ENCODE peak calls at places on chromosomes 13 and 19, in nine cellular contexts. Q, P, M, T, O, C, V, K and F are unnamed samples.

GRCh38 chr13:30409911-30410704 is 12.2 kb upstream of the UBE2L5 start:
- DNase-seq in Q (no peak), P (no peak), T (peak; percentile 41), C (no peak), K (no peak), O (peak; percentile 94), V (no peak), M (no peak), F (peak; percentile 21)

GRCh38 chr19:16343156-16343555 is 18.5 kb downstream of the KLF2 start:
- DNase-seq in P (no peak), M (no peak), C (no peak), Q (no peak), T (no peak), V (no peak), K (no peak), O (no peak), F (no peak)

GRCh38 chr19:45676851-45677263 is 8.8 kb downstream of the GIPR start:
- DNase-seq in K (no peak), Q (no peak), M (peak; percentile 44), P (no peak), T (peak; percentile 49), C (no peak), O (no peak), V (peak; percentile 87), F (no peak)

GRCh38 chr19:15331419-15332310 is 674 bp downstream of the BRD4 start:
- DNase-seq in M (peak; percentile 71), C (no peak), K (peak; percentile 52), T (peak; percentile 84), O (peak; percentile 80), P (peak; percentile 88), V (peak; percentile 55), Q (peak; percentile 74), F (peak; percentile 43)

GRCh38 chr19:9856609-9857008 is 21.5 kb downstream of the PIN1 start:
- DNase-seq in V (no peak), T (no peak), M (no peak), K (no peak), P (no peak), C (no peak), Q (no peak), O (no peak), F (no peak)

GRCh38 chr19:11458236-11458900 is 22.5 kb downstream of the ELAVL3 start:
- DNase-seq in M (no peak), P (peak; percentile 28), Q (no peak), O (no peak), T (no peak), C (no peak), V (no peak), K (no peak), F (no peak)

GRCh38 chr19:15454371-15454800 is 4.6 kb upstream of the WIZ start:
- DNase-seq in M (no peak), V (no peak), O (no peak), K (no peak), Q (no peak), T (no peak), C (no peak), P (no peak), F (no peak)

GRCh38 chr13:79018166-79018565 is 359.2 kb upstream of the OBI1 start:
- DNase-seq in K (no peak), Q (no peak), P (no peak), O (no peak), C (no peak), M (peak; percentile 3), T (no peak), V (no peak), F (no peak)

GRCh38 chr13:87235621-87236020 is 435.6 kb upstream of the SLITRK5 start:
- DNase-seq in P (no peak), Q (no peak), K (no peak), M (no peak), C (no peak), V (no peak), T (no peak), O (peak; percentile 31), F (peak; percentile 36)

GRCh38 chr13:30308548-30308947 is 1.2 kb upstream of the KATNAL1 start:
- DNase-seq in C (no peak), V (no peak), O (peak; percentile 53), Q (no peak), T (peak; percentile 22), M (peak; percentile 24), K (no peak), P (no peak), F (no peak)

GRCh38 chr13:23979361-23980159 is 82.3 kb upstream of the C1QTNF9B start:
- DNase-seq in V (peak; percentile 79), M (no peak), O (peak; percentile 95), T (peak; percentile 76), Q (peak; percentile 81), K (peak; percentile 47), C (no peak), P (peak; percentile 85), F (peak; percentile 66)

GRCh38 chr19:1094978-1095701 is at the start of gene POLR2E:
- DNase-seq in K (peak; percentile 100), P (peak; percentile 98), O (peak; percentile 99), C (peak; percentile 94), V (peak; percentile 98), T (peak; percentile 99), M (peak; percentile 99), Q (peak; percentile 99), F (peak; percentile 96)

GRCh38 chr13:105538346-105538745 is 997.1 kb downstream of the EFNB2 start:
- DNase-seq in Q (peak; percentile 24), T (no peak), V (peak; percentile 41), K (no peak), P (no peak), O (no peak), C (no peak), M (no peak), F (no peak)

GRCh38 chr13:25109341-25109740 is 13.4 kb downstream of the PABPC3 start:
- DNase-seq in T (no peak), O (no peak), C (no peak), K (no peak), Q (no peak), V (no peak), P (no peak), M (no peak), F (no peak)

DNA sequence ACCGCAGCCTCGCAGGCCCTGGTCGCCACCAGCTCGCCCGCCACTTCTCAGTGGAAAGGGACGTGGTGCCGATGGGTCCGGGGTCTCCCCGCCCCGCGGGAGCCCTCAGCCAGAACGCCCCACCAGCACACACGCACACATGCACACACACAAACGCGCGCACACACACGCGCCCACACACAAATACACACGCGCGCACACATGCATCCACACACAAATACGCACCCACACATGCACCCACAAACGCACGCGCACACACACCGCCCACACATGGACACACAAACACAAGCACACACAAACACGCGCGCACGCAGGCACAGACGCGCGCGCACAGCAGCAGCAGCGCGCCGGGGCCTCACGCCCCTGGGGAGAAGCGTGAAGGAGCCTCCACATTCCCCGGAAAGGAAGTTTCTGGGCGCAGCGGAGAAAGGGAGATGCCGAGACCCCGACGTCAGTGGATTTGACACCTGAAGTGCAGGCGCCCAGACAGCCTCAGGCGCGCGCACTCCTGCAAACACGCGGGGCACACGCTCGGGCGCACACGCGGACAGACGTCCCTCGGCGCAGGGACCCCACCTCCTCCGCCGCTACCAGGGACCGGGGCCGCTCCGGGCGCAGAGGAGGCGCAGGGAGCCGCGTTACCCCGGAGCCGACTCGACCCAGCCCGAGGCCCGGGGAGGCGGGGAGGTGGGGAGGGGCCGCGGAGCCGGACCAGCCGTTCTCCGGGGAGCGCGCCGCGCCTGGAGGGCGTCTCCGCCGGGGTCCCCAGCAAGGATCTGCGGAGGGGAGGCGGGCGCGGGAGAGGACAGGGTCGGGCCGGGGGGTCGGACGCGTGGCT is 623 bp downstream of the RASA3 start:
- DNase-seq in T (no peak), M (no peak), C (no peak), V (peak; percentile 50), P (peak; percentile 80), Q (peak; percentile 64), O (peak; percentile 67), K (no peak), F (no peak)
- TF ChIP-seq EZH2phosphoT487 in T (no peak), M (no peak), C (no peak), V (no peak), P (no peak), Q (no peak), O (no peak), K (no peak), F (no peak)

DNA sequence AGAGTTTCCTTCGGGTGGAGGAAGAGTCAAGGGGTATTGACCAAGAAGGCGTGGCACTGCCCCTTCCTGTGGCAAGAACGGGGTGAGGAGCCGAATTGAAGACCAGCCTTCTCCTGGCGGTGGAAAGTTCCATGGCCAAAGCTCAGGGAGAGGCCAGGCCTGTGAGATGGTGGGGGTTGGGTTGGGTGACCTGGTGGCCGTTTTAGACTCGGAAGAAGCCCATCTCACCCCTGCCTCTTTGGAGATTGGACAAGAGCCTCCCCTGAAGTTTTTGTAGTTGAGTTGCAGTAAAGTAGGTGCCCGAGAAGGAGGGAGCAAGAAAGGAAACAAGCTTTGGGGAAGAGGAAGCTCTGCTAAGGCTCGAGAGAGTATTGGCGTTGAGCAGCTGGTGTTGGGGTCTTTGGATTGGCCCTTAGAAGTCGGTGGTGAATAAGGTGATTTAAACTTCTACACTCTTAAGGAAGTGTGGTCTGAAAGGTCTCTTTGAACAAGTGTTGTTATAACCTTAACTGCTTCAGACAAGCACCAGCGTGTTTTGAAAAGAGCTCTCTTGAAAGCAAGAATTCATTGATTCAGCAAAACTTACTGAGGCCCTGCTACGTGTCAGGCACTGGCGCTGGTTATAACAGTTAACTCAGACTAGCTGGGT is 964 bp downstream of the SPINT2 start:
- DNase-seq in C (no peak), P (no peak), O (no peak), V (peak; percentile 62), M (peak; percentile 61), T (peak; percentile 48), K (no peak), Q (no peak), F (peak; percentile 40)
- TF ChIP-seq EZH2phosphoT487 in C (no peak), P (no peak), O (no peak), V (no peak), M (no peak), T (no peak), K (no peak), Q (no peak), F (no peak)

GRCh38 chr13:26721251-26721939 is 39.2 kb downstream of the GPR12 start:
- DNase-seq in M (no peak), K (no peak), V (no peak), O (no peak), T (no peak), C (no peak), Q (no peak), P (no peak), F (no peak)
- TF ChIP-seq EZH2phosphoT487 in M (no peak), K (no peak), V (no peak), O (no peak), T (no peak), C (no peak), Q (no peak), P (no peak), F (no peak)

DNA sequence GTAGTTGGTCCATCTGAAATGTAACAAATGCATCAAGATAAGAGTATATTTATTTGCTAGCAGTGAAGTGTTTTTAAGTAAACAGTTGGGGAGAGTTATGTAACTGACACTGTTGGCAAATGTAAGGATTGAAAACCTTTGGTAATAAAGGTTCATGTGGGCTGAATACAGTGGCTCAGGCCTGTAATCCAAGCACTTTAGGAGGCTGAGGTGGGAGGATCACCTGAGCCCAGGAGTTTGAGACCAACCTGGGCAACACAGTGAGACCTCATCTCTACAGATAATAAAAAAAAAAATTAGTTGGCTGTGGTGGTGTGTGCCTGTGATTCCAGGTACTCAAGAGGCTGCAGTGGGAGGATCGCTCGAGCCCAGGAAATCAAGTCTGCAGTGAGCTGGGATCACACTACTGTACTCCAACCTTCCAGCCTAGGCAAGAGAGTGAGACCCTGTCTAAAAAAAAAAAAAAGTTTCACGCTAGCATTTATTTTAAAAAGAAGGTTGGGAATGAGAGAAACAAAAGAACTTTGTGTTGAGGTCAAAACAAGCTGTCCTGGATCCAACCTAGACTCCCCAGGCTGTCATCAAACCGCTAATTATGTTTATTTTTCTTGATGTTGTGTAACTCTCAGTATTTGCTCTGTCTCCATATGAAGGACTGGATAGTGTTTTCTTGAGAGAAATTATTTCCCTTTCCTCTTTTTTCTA is 20.7 kb downstream of the SETDB2 start:
- DNase-seq in K (no peak), P (no peak), C (no peak), T (no peak), O (no peak), V (no peak), Q (no peak), M (no peak), F (no peak)
- TF ChIP-seq EZH2phosphoT487 in K (no peak), P (no peak), C (no peak), T (no peak), O (no peak), V (no peak), Q (no peak), M (no peak), F (no peak)